ENCODE peak calls at places on chromosomes 11 and 22, in ten cellular contexts. H is MM.1S; F is brain microvascular endothelial cell; A is posterior vena cava; I is HCT116; K is omental fat pad; Q is fibroblast of the aortic adventitia; L is CD8-positive, alpha-beta memory T cell; P is activated T-cell treated with anti-CD3 and anti-CD28 coated beads for 48 hours; U is fibroblast of pulmonary artery. R is an unnamed sample.

GRCh38 chr22:27718186-27719032 is 83.1 kb downstream of the MN1 start:
- DNase-seq in H (no peak), F (peak; percentile 96), A (peak; percentile 96), I (peak; percentile 87), K (peak; percentile 77), Q (peak; percentile 99), L (no peak), P (no peak), U (peak; percentile 97), R (no peak)

GRCh38 chr11:128448981-128449713 is 138.2 kb downstream of the ETS1 start:
- DNase-seq in H (no peak), F (no peak), A (no peak), I (no peak), K (no peak), Q (no peak), L (no peak), P (no peak), U (no peak), R (no peak)

GRCh38 chr11:65899356-65900124 is 648 bp downstream of the FOSL1 start:
- DNase-seq in H (no peak), F (peak; percentile 71), A (peak; percentile 95), I (no peak), K (no peak), Q (peak; percentile 65), L (peak; percentile 53), P (peak; percentile 78), U (peak; percentile 65), R (peak; percentile 53)

GRCh38 chr11:65777241-65777640 is 3.5 kb downstream of the AP5B1 start:
- DNase-seq in H (no peak), F (no peak), A (peak; percentile 46), I (no peak), K (no peak), Q (no peak), L (no peak), P (no peak), U (no peak), R (no peak)

GRCh38 chr22:38935023-38935422 is 22.4 kb upstream of the APOBEC3A start:
- DNase-seq in H (no peak), F (no peak), A (no peak), I (no peak), K (no peak), Q (no peak), L (no peak), P (no peak), U (no peak), R (no peak)

GRCh38 chr22:49112176-49112575 is 715.5 kb downstream of the BRD1 start:
- DNase-seq in H (no peak), F (no peak), A (peak; percentile 64), I (no peak), K (no peak), Q (no peak), L (no peak), P (no peak), U (no peak), R (no peak)

GRCh38 chr22:45960477-45961386 is 16.2 kb downstream of the WNT7B start:
- DNase-seq in H (no peak), F (no peak), A (no peak), I (no peak), K (no peak), Q (no peak), L (no peak), P (no peak), U (no peak), R (no peak)

GRCh38 chr11:102111787-102112653 is 1.8 kb downstream of the YAP1 start:
- DNase-seq in H (no peak), F (peak; percentile 85), A (no peak), I (peak; percentile 98), K (no peak), Q (peak; percentile 90), L (no peak), P (no peak), U (peak; percentile 88), R (no peak)

GRCh38 chr11:6610591-6610990 is 1.4 kb downstream of the TAF10 start:
- DNase-seq in H (no peak), F (no peak), A (peak; percentile 77), I (no peak), K (peak; percentile 17), Q (no peak), L (no peak), P (no peak), U (no peak), R (no peak)

GRCh38 chr11:110283862-110284261 is 12.6 kb downstream of the RDX start:
- DNase-seq in H (no peak), F (no peak), A (no peak), I (no peak), K (no peak), Q (no peak), L (no peak), P (no peak), U (no peak), R (no peak)

GRCh38 chr11:2266586-2267305 is 3.6 kb downstream of the ASCL2 start:
- DNase-seq in H (no peak), F (no peak), A (no peak), I (no peak), K (no peak), Q (no peak), L (no peak), P (no peak), U (no peak), R (no peak)

GRCh38 chr11:33307984-33308383 is 50.8 kb downstream of the HIPK3 start:
- DNase-seq in H (no peak), F (peak; percentile 19), A (no peak), I (no peak), K (no peak), Q (peak; percentile 32), L (no peak), P (no peak), U (no peak), R (no peak)

GRCh38 chr11:20013346-20014066 is 146.8 kb downstream of the DBX1 start:
- DNase-seq in H (no peak), F (no peak), A (no peak), I (no peak), K (no peak), Q (peak; percentile 31), L (no peak), P (no peak), U (peak; percentile 50), R (no peak)

GRCh38 chr22:46545041-46545796 is 7.8 kb upstream of the CELSR1 start:
- DNase-seq in H (no peak), F (no peak), A (peak; percentile 56), I (no peak), K (no peak), Q (peak; percentile 43), L (no peak), P (no peak), U (no peak), R (no peak)

GRCh38 chr11:125055107-125055715 is 7.9 kb upstream of the SLC37A2 start:
- DNase-seq in H (no peak), F (no peak), A (no peak), I (no peak), K (no peak), Q (no peak), L (no peak), P (no peak), U (no peak), R (no peak)

GRCh38 chr11:13713982-13714381 is 45.5 kb downstream of the FAR1 start:
- DNase-seq in H (no peak), F (no peak), A (no peak), I (no peak), K (no peak), Q (no peak), L (no peak), P (no peak), U (no peak), R (no peak)

GRCh38 chr11:102810943-102811528 is 13.1 kb upstream of the MMP1 start:
- DNase-seq in H (peak; percentile 15), F (peak; percentile 18), A (no peak), I (no peak), K (no peak), Q (peak; percentile 63), L (no peak), P (no peak), U (peak; percentile 38), R (no peak)

GRCh38 chr11:132258865-132259264 is 888.5 kb downstream of the NTM start:
- DNase-seq in H (no peak), F (peak; percentile 75), A (no peak), I (no peak), K (no peak), Q (peak; percentile 16), L (no peak), P (no peak), U (no peak), R (no peak)

GRCh38 chr11:59706518-59707285 is 6.9 kb downstream of the OR10V1 start:
- DNase-seq in H (no peak), F (peak; percentile 93), A (no peak), I (peak; percentile 50), K (no peak), Q (peak; percentile 59), L (no peak), P (no peak), U (peak; percentile 55), R (no peak)

GRCh38 chr11:83836883-83837654 is 550.9 kb upstream of the CCDC90B start:
- DNase-seq in H (peak; percentile 44), F (peak; percentile 60), A (no peak), I (peak; percentile 24), K (no peak), Q (peak; percentile 50), L (no peak), P (no peak), U (peak; percentile 61), R (peak; percentile 32)

GRCh38 chr22:40620464-40621046 is 16.0 kb downstream of the MRTFA start:
- DNase-seq in H (no peak), F (peak; percentile 46), A (no peak), I (peak; percentile 66), K (no peak), Q (peak; percentile 30), L (no peak), P (no peak), U (peak; percentile 53), R (no peak)

GRCh38 chr11:94400839-94401772 is at the start of gene GPR83:
- DNase-seq in H (no peak), F (peak; percentile 11), A (no peak), I (no peak), K (no peak), Q (peak; percentile 10), L (no peak), P (no peak), U (no peak), R (no peak)

GRCh38 chr11:60855726-60856633 is at the start of gene PTGDR2:
- DNase-seq in H (no peak), F (no peak), A (no peak), I (no peak), K (no peak), Q (no peak), L (no peak), P (no peak), U (no peak), R (no peak)

GRCh38 chr11:17897495-17897894 is 115.4 kb downstream of the SERGEF start:
- DNase-seq in H (no peak), F (no peak), A (no peak), I (no peak), K (no peak), Q (no peak), L (no peak), P (no peak), U (no peak), R (no peak)

GRCh38 chr11:127345819-127346459 is 345.4 kb upstream of the KIRREL3 start:
- DNase-seq in H (peak; percentile 49), F (peak; percentile 15), A (no peak), I (no peak), K (no peak), Q (peak; percentile 18), L (no peak), P (no peak), U (peak; percentile 37), R (peak; percentile 13)

GRCh38 chr11:30422828-30423648 is 100.1 kb downstream of the ARL14EP start:
- DNase-seq in H (no peak), F (no peak), A (no peak), I (no peak), K (no peak), Q (no peak), L (no peak), P (no peak), U (no peak), R (no peak)

GRCh38 chr11:1305558-1306056 is 3.8 kb downstream of the TOLLIP start:
- DNase-seq in H (no peak), F (no peak), A (no peak), I (no peak), K (no peak), Q (no peak), L (no peak), P (no peak), U (no peak), R (no peak)

GRCh38 chr11:131889146-131889577 is 518.7 kb downstream of the NTM start:
- DNase-seq in H (no peak), F (peak; percentile 94), A (no peak), I (no peak), K (no peak), Q (peak; percentile 88), L (no peak), P (no peak), U (peak; percentile 92), R (no peak)